ENCODE peak calls at places on chromosomes 7 and 10, in eight cellular contexts. F is NCI-H226, Y is LoVo, P is uterus, V is AG04450, I is GM10248, S is AG10803, O is germinal center. U is an unnamed sample.

GRCh38 chr7:73841689-73842247 is 548 bp downstream of the METTL27 start:
- DNase-seq in I (no peak), Y (peak), F (no peak), P (no peak), S (no peak), O (no peak), V (no peak), U (no peak)

GRCh38 chr7:98877692-98878364 is 504 bp upstream of the TRRAP start:
- DNase-seq in S (no peak), F (no peak), P (no peak), I (no peak), O (no peak), Y (no peak), V (no peak), U (no peak)

GRCh38 chr10:32412499-32412853 is 33.5 kb upstream of the CCDC7 start:
- DNase-seq in P (no peak), S (no peak), F (no peak), O (no peak), I (no peak), Y (no peak), V (no peak), U (no peak)

GRCh38 chr10:125992244-125992643 is 95.9 kb downstream of the FANK1 start:
- DNase-seq in V (no peak), O (no peak), I (no peak), S (no peak), P (no peak), Y (no peak), F (no peak), U (no peak)

GRCh38 chr10:58570307-58570723 is 57.6 kb downstream of the BICC1 start:
- DNase-seq in Y (no peak), I (no peak), O (no peak), P (no peak), F (no peak), V (no peak), S (peak), U (no peak)

GRCh38 chr7:107856806-107857540 is 34.0 kb upstream of the DLD start:
- DNase-seq in Y (no peak), V (no peak), I (no peak), F (no peak), O (no peak), S (peak), P (no peak), U (no peak)

GRCh38 chr10:2948127-2948854 is 119.1 kb upstream of the PFKP start:
- DNase-seq in V (no peak), I (peak), Y (no peak), O (no peak), S (no peak), F (no peak), P (no peak), U (no peak)

GRCh38 chr7:373818-374705 is 84.1 kb downstream of the FOXL3 start:
- DNase-seq in S (no peak), O (no peak), F (no peak), Y (no peak), V (no peak), I (no peak), P (peak), U (no peak)

GRCh38 chr7:9785211-9785610 is 1188.5 kb upstream of the PHF14 start:
- DNase-seq in V (no peak), O (no peak), S (no peak), F (no peak), Y (no peak), P (no peak), I (no peak), U (no peak)

GRCh38 chr10:126417220-126417825 is 29.0 kb upstream of the ADAM12 start:
- DNase-seq in P (no peak), F (no peak), I (no peak), Y (no peak), V (no peak), O (no peak), S (peak), U (no peak)

GRCh38 chr7:132650498-132650897 is 74.2 kb upstream of the PLXNA4 start:
- DNase-seq in I (no peak), F (peak), S (peak), Y (no peak), V (peak), P (no peak), O (no peak), U (no peak)

GRCh38 chr7:40493609-40494041 is 358.8 kb downstream of the SUGCT start:
- DNase-seq in V (no peak), O (no peak), F (no peak), Y (no peak), P (no peak), I (no peak), S (peak), U (no peak)

GRCh38 chr7:132077986-132078385 is 498.3 kb downstream of the PLXNA4 start:
- DNase-seq in I (no peak), S (peak), Y (no peak), V (peak), O (no peak), F (no peak), P (peak), U (no peak)

GRCh38 chr10:6035101-6035834 is 26.9 kb downstream of the IL2RA start:
- DNase-seq in S (no peak), F (no peak), P (no peak), V (no peak), I (no peak), Y (no peak), O (no peak), U (no peak)

GRCh38 chr7:28054531-28055160 is 125.9 kb downstream of the JAZF1 start:
- DNase-seq in P (no peak), I (no peak), Y (no peak), S (no peak), V (no peak), F (peak), O (no peak), U (no peak)

U was measured in spleen.